ENCODE peak calls at places on chromosomes 7 and 10, in six cellular contexts. O, B, J, H, X and L are unnamed samples.

GRCh38 chr10:127928021-127928806 is 21.3 kb downstream of the PTPRE start:
- DNase-seq in O (no peak), B (no peak), J (no peak), H (no peak), X (no peak), L (no peak)

GRCh38 chr10:110852255-110852896 is 19.4 kb upstream of the PDCD4 start:
- DNase-seq in O (no peak), B (peak; percentile 53), J (no peak), H (no peak), X (no peak), L (no peak)

GRCh38 chr10:79274279-79275104 is 72.8 kb upstream of the PPIF start:
- DNase-seq in O (peak; percentile 64), B (peak; percentile 64), J (no peak), H (peak; percentile 86), X (peak; percentile 89), L (no peak)

GRCh38 chr7:129798616-129799349 is 154.0 kb downstream of the UBE2H start:
- DNase-seq in O (no peak), B (no peak), J (no peak), H (no peak), X (no peak), L (no peak)

GRCh38 chr7:151468214-151469023 is 28.5 kb upstream of the CRYGN start:
- DNase-seq in O (no peak), B (no peak), J (no peak), H (no peak), X (no peak), L (no peak)

GRCh38 chr7:69550991-69551390 is 47.3 kb upstream of the AUTS2 start:
- DNase-seq in O (no peak), B (no peak), J (no peak), H (no peak), X (no peak), L (no peak)

GRCh38 chr7:69596723-69597277 is 1.5 kb upstream of the AUTS2 start:
- DNase-seq in O (no peak), B (no peak), J (no peak), H (no peak), X (no peak), L (no peak)

GRCh38 chr7:70183278-70183677 is 585.0 kb downstream of the AUTS2 start:
- DNase-seq in O (peak; percentile 11), B (peak; percentile 26), J (no peak), H (no peak), X (no peak), L (no peak)

GRCh38 chr7:153190452-153190851 is 430.9 kb downstream of the ACTR3B start:
- DNase-seq in O (no peak), B (no peak), J (no peak), H (no peak), X (no peak), L (no peak)

GRCh38 chr10:67239864-67240497 is 314.1 kb downstream of the LRRTM3 start:
- DNase-seq in O (no peak), B (no peak), J (no peak), H (no peak), X (no peak), L (no peak)

GRCh38 chr7:47557317-47557985 is 24.5 kb downstream of the TNS3 start:
- DNase-seq in O (no peak), B (no peak), J (no peak), H (no peak), X (no peak), L (no peak)

GRCh38 chr10:60942604-60943269 is 1.2 kb downstream of the RHOBTB1 start:
- DNase-seq in O (peak; percentile 51), B (peak; percentile 49), J (no peak), H (peak; percentile 70), X (peak; percentile 54), L (no peak)

GRCh38 chr10:70925377-70926214 is 37.2 kb upstream of the PCBD1 start:
- DNase-seq in O (peak; percentile 41), B (peak; percentile 32), J (no peak), H (peak; percentile 80), X (peak; percentile 49), L (peak; percentile 11)

GRCh38 chr7:9204571-9204970 is 771.2 kb downstream of the NXPH1 start:
- DNase-seq in O (no peak), B (no peak), J (no peak), H (no peak), X (no peak), L (no peak)

GRCh38 chr7:31056775-31057346 is 4.8 kb downstream of the ADCYAP1R1 start:
- DNase-seq in O (no peak), B (no peak), J (no peak), H (no peak), X (no peak), L (no peak)

GRCh38 chr10:104113557-104113956 is 8.4 kb upstream of the SFR1 start:
- DNase-seq in O (no peak), B (no peak), J (no peak), H (no peak), X (no peak), L (no peak)

GRCh38 chr7:157011333-157012112 is 1.1 kb upstream of the MNX1 start:
- DNase-seq in O (no peak), B (peak; percentile 40), J (no peak), H (no peak), X (no peak), L (no peak)

GRCh38 chr10:63542835-63543575 is 21.8 kb downstream of the REEP3 start:
- DNase-seq in O (no peak), B (no peak), J (no peak), H (no peak), X (no peak), L (no peak)

GRCh38 chr10:132476146-132477065 is 61.2 kb upstream of the INPP5A start:
- DNase-seq in O (no peak), B (no peak), J (no peak), H (peak; percentile 35), X (peak; percentile 8), L (no peak)

GRCh38 chr7:31476073-31476745 is 37.7 kb upstream of the ITPRID1 start:
- DNase-seq in O (no peak), B (no peak), J (no peak), H (no peak), X (no peak), L (no peak)

GRCh38 chr10:49474901-49475300 is 64.0 kb downstream of the ERCC6 start:
- DNase-seq in O (no peak), B (no peak), J (no peak), H (no peak), X (no peak), L (no peak)

GRCh38 chr7:22008683-22009082 is 63.0 kb upstream of the CDCA7L start:
- DNase-seq in O (no peak), B (no peak), J (no peak), H (no peak), X (no peak), L (no peak)

GRCh38 chr10:97738616-97739015 is 1.7 kb downstream of the ZFYVE27 start:
- DNase-seq in O (no peak), B (no peak), J (no peak), H (no peak), X (no peak), L (no peak)

GRCh38 chr10:97737770-97738265 is 890 bp downstream of the ZFYVE27 start:
- DNase-seq in O (no peak), B (no peak), J (no peak), H (no peak), X (no peak), L (no peak)

GRCh38 chr10:97736403-97736901 is 476 bp upstream of the ZFYVE27 start:
- DNase-seq in O (no peak), B (no peak), J (no peak), H (no peak), X (no peak), L (no peak)

GRCh38 chr10:97734021-97734420 is 2.9 kb upstream of the ZFYVE27 start:
- DNase-seq in O (no peak), B (no peak), J (no peak), H (no peak), X (no peak), L (no peak)

DNA sequence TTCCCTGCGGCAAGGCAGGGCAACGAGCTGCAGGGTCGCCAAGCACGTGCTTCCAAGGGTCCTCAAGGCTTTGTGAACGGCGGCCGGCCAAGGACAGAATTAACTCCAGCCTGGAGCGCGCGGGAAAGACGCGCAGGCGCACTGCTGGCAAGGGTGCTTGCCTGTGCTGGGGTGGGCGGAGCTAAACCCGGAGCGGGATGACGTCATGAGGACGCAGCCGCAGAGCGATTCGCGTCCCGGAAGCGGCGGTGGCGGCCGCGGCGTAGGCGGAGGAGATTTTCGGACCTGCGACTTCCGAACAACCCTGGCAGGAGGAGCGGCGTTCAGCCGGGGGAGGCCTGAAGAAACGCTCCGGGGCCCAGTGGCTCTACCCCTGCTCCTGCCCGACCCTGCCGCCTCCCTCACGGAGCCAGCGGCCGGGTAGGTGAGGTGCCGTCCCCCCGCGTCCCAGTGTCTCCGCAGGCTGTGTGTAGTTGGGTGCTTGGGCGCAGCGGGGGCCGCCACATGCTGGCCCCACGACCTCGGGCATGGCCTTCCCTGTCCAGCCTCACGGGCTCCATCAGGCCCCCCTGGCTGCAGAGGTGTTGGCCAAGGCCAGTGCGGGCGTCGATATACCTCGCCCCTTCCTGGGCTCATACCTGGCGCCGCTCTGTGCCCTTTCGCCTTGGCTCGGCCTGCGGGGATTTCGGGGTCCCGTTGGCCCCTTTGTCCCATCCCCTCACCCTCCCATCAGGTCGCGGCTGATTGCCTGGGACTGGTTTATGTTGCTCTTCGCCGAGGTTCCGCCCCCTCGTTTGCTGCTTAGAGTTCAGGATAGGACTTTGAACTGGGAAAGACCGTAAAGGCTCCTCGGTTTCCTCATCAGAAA is at the start of gene ZFYVE27:
- DNase-seq in O (peak; percentile 98), B (peak; percentile 97), J (peak; percentile 80), H (peak; percentile 99), X (peak; percentile 97), L (peak; percentile 89)
- H3K27ac ChIP-seq in O (peak within 1 kb of the TSS; percentile 97), B (peak within 1 kb of the TSS; percentile 93), J (peak within 1 kb of the TSS; percentile 92), H (peak within 1 kb of the TSS; percentile 98), X (peak within 1 kb of the TSS; percentile 88), L (peak within 1 kb of the TSS; percentile 83)

DNA sequence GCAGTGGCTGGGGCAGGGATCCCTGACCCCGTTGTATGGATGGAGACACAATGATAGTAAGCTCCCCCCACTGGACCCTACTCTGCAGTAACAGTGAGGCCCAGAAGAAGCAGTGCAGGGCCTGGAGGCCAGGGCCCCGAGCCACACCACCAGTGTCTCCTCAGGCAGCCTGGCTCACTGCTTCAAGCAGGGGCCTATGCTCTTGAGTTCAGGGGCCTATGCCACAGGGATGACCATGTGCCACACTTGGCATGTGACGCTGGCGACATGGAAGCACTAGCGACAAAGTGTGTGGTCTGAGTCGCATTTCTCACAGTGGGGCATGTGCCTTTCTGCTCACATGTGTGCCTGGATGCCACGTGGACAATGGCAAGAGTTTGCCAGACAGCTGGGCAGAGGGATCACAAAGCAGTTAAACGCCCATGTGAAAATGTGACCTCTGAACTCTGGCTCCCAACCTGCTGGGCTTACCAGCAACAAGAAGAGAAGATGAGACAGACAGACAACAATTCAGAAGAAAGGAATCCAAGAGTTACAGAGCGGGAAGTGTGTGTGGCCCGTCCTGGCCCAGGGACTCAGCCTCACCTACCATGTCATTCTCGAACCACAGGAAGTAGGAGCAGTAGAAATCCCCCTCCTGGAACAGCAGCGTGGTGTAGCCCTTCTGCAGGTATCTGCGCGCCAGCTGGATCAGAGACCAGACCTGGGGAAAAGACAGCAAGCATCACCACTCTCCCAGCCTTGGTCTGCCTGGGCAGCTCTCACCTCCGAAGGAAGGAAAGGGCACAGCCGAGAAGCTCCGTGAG is 4.7 kb upstream of the PYROXD2 start:
- DNase-seq in O (no peak), B (no peak), J (no peak), H (no peak), X (no peak), L (no peak)
- H3K36me3 ChIP-seq in O (no peaks in the 10 kb centered on the region), B (peaks cover 13% of the 10 kb centered on the region), J (no peaks in the 10 kb centered on the region), H (peaks cover 71% of the 10 kb centered on the region), X (peaks cover 52% of the 10 kb centered on the region), L (peaks cover 59% of the 10 kb centered on the region)

GRCh38 chr7:105423987-105424386 is 35.3 kb upstream of the SRPK2 start:
- DNase-seq in O (no peak), B (no peak), J (no peak), H (no peak), X (no peak), L (no peak)
- H3K27me3 ChIP-seq in O (no peaks in the 10 kb centered on the region), B (no peaks in the 10 kb centered on the region), J (no peaks in the 10 kb centered on the region), H (no peaks in the 10 kb centered on the region), X (no peaks in the 10 kb centered on the region), L (no peaks in the 10 kb centered on the region)

GRCh38 chr10:102715880-102716279 is 1.4 kb downstream of the SFXN2 start:
- DNase-seq in O (no peak), B (no peak), J (no peak), H (no peak), X (no peak), L (no peak)
- H3K27ac ChIP-seq in O (no peak overlapping the region), B (no peak overlapping the region), J (no peak overlapping the region), H (no peak overlapping the region), X (no peak overlapping the region), L (no peak overlapping the region)